ENCODE peak calls at places on chromosomes 12 and 14, in four cellular contexts. E is GM12891; O is activated naive CD4-positive, alpha-beta T cell; H is T-helper 2 cell. C is an unnamed sample.

GRCh38 chr12:59580050-59580449 is 15.8 kb upstream of the SLC16A7 start:
- DNase-seq in O (no peak), H (no peak), E (no peak), C (no peak)

GRCh38 chr14:30125322-30125944 is 197.8 kb upstream of the PRKD1 start:
- DNase-seq in O (no peak), H (no peak), E (no peak), C (no peak)

GRCh38 chr12:124392991-124393790 is 98.3 kb downstream of the RFLNA start:
- DNase-seq in E (no peak), O (no peak), H (no peak), C (peak; percentile 93)

GRCh38 chr12:108828774-108829173 is 28.6 kb downstream of the SSH1 start:
- DNase-seq in H (no peak), E (no peak), O (no peak), C (peak; percentile 82)

GRCh38 chr14:80567905-80568512 is 356.7 kb upstream of the DIO2 start:
- DNase-seq in H (no peak), O (no peak), E (no peak), C (peak; percentile 7)

GRCh38 chr12:122894173-122895121 is 1.5 kb downstream of the VPS37B start:
- DNase-seq in E (no peak), H (no peak), O (no peak), C (no peak)

GRCh38 chr12:95996034-95996658 is at the start of gene HAL:
- DNase-seq in O (no peak), E (no peak), H (no peak), C (no peak)

GRCh38 chr14:84643438-84643837 is 886.5 kb upstream of the FLRT2 start:
- DNase-seq in H (no peak), E (no peak), O (no peak), C (no peak)

GRCh38 chr14:62189698-62190097 is 427.5 kb downstream of the SNAPC1 start:
- DNase-seq in E (no peak), H (no peak), O (no peak), C (peak; percentile 31)

GRCh38 chr12:13204428-13204827 is 7.9 kb downstream of the EMP1 start:
- DNase-seq in O (no peak), E (no peak), H (no peak), C (peak; percentile 50)

GRCh38 chr14:21467620-21468019 is 9.1 kb downstream of the RAB2B start:
- DNase-seq in E (no peak), H (no peak), O (no peak), C (no peak)

GRCh38 chr12:78120866-78121590 is 290.3 kb downstream of the NAV3 start:
- DNase-seq in H (no peak), E (no peak), O (no peak), C (no peak)

GRCh38 chr12:462936-463705 is 3.4 kb downstream of the B4GALNT3 start:
- DNase-seq in O (no peak), H (no peak), E (no peak), C (no peak)

GRCh38 chr12:15555466-15555865 is 233.2 kb downstream of the PTPRO start:
- DNase-seq in E (no peak), O (no peak), H (no peak), C (no peak)

GRCh38 chr12:85971800-85972199 is 97.7 kb downstream of the NTS start:
- DNase-seq in E (no peak), O (no peak), H (no peak), C (no peak)

GRCh38 chr14:59254911-59255545 is 66.6 kb downstream of the DAAM1 start:
- DNase-seq in O (no peak), E (no peak), H (no peak), C (no peak)

GRCh38 chr14:75811862-75812505 is 150.9 kb downstream of the TTLL5 start:
- DNase-seq in E (no peak), O (no peak), H (no peak), C (no peak)

GRCh38 chr14:25381498-25381897 is 331.6 kb upstream of the STXBP6 start:
- DNase-seq in O (no peak), H (no peak), E (no peak), C (no peak)